ENCODE peak calls at places on chromosomes 2 and 18, in four cellular contexts. B is psoas muscle, N is BE2C, T is Peyer's patch. W is an unnamed sample.

GRCh38 chr2:73982140-73982617 is 2.5 kb upstream of the TET3 start:
- DNase-seq in T (no peak), N (no peak), B (peak), W (no peak)

GRCh38 chr2:230179907-230180306 is 39.9 kb downstream of the SP110 start:
- DNase-seq in B (no peak), T (no peak), N (no peak), W (no peak)

GRCh38 chr2:30368258-30368657 is 78.8 kb upstream of the LCLAT1 start:
- DNase-seq in B (no peak), T (no peak), N (no peak), W (no peak)

GRCh38 chr2:197497301-197497700 is 2.3 kb downstream of the HSPD1 start:
- DNase-seq in T (no peak), B (no peak), N (no peak), W (no peak)

GRCh38 chr2:149363953-149364352 is 33.6 kb downstream of the LYPD6 start:
- DNase-seq in N (no peak), B (no peak), T (no peak), W (no peak)

GRCh38 chr18:28725876-28726275 is 548.9 kb upstream of the CDH2 start:
- DNase-seq in B (no peak), T (no peak), N (peak), W (no peak)

GRCh38 chr2:150939087-150939486 is 322.6 kb downstream of the RBM43 start:
- DNase-seq in T (no peak), N (no peak), B (no peak), W (no peak)

GRCh38 chr2:11872247-11872947 is 126.0 kb downstream of the LPIN1 start:
- DNase-seq in B (no peak), N (no peak), T (no peak), W (no peak)

GRCh38 chr18:12278765-12279682 is 24.9 kb downstream of the CIDEA start:
- DNase-seq in T (peak), B (peak), N (no peak), W (peak)

GRCh38 chr2:143792602-143793001 is 663.4 kb downstream of the ARHGAP15 start:
- DNase-seq in N (no peak), T (no peak), B (no peak), W (no peak)

GRCh38 chr2:166632616-166633015 is 138.6 kb upstream of the SCN7A start:
- DNase-seq in T (no peak), B (no peak), N (peak), W (no peak)

GRCh38 chr2:117936871-117937428 is 76.9 kb downstream of the CCDC93 start:
- DNase-seq in B (no peak), N (no peak), T (no peak), W (no peak)

GRCh38 chr2:217637268-217637615 is 365.6 kb downstream of the TNS1 start:
- DNase-seq in B (no peak), T (no peak), N (peak), W (no peak)

GRCh38 chr18:3794537-3795348 is 344.8 kb downstream of the TGIF1 start:
- DNase-seq in T (no peak), B (no peak), N (no peak), W (no peak)

GRCh38 chr18:10047237-10047636 is 133.4 kb downstream of the VAPA start:
- DNase-seq in N (no peak), T (no peak), B (no peak), W (no peak)

GRCh38 chr2:225556461-225556860 is 157.0 kb downstream of the NYAP2 start:
- DNase-seq in B (no peak), N (peak), T (no peak), W (no peak)

GRCh38 chr2:187614756-187615155 is 60.5 kb upstream of the TFPI start:
- DNase-seq in N (no peak), B (no peak), T (no peak), W (no peak)

GRCh38 chr18:25353080-25353479 is 1.1 kb upstream of the ZNF521 start:
- DNase-seq in B (no peak), N (no peak), T (no peak), W (no peak)

GRCh38 chr18:25350561-25351201 is 1.3 kb downstream of the ZNF521 start:
- DNase-seq in N (no peak), T (peak), B (peak), W (peak)

GRCh38 chr18:25351280-25351772 is 640 bp downstream of the ZNF521 start:
- DNase-seq in T (peak), N (no peak), B (no peak), W (no peak)

GRCh38 chr18:25352629-25353005 is 651 bp upstream of the ZNF521 start:
- DNase-seq in T (no peak), N (no peak), B (no peak), W (no peak)

DNA sequence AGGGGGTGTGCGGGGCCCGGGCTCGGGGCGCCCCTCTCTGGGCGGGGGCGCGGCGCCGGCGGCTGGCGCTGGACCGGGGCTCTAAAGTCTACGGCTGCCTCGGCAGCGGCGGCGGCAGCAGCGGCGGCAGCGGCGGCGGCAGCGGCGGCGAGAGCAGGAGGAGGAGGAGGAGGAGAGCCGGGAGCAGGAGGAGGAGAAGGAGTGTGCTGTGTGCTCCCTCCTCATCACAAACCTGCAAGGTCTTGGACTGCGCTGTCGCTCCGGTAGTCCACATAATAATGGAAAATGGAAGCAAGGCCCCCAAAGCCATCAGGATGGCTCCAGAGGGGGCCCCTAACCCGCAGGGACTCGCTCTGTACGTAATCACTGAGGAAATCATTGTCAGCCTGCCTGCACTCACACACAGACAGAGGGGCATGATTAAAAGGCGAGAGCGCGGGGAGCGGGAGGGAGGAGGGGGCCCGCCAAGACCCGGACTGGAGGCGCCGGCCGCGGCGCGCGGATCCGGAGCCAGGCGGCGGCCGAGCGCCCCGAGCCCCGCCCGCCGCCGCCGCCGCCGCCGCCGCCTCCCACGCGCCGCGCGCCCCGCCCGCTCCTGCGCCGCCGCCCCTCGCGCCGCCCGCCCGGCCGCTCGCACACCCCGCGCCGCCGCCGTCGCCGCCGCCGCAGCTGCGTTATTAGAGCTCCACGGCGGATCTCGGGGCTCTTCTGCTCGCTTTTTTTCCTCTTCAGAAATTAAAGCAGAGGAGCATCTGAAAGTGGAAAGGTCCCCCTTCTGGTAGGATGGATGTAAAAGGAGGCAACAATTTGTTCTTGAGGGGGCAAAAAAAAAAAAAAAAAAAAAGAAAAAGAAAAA is at the start of gene ZNF521:
- DNase-seq in B (peak), N (peak), T (peak), W (peak)
- TF ChIP-seq CTCF in B (peak), N (no peak), T (peak), W (no peak)

GRCh38 chr2:190698895-190699294 is 50.0 kb downstream of the NAB1 start:
- DNase-seq in T (no peak), B (no peak), N (no peak), W (no peak)
- TF ChIP-seq CTCF in T (no peak), B (no peak), N (peak), W (no peak)

DNA sequence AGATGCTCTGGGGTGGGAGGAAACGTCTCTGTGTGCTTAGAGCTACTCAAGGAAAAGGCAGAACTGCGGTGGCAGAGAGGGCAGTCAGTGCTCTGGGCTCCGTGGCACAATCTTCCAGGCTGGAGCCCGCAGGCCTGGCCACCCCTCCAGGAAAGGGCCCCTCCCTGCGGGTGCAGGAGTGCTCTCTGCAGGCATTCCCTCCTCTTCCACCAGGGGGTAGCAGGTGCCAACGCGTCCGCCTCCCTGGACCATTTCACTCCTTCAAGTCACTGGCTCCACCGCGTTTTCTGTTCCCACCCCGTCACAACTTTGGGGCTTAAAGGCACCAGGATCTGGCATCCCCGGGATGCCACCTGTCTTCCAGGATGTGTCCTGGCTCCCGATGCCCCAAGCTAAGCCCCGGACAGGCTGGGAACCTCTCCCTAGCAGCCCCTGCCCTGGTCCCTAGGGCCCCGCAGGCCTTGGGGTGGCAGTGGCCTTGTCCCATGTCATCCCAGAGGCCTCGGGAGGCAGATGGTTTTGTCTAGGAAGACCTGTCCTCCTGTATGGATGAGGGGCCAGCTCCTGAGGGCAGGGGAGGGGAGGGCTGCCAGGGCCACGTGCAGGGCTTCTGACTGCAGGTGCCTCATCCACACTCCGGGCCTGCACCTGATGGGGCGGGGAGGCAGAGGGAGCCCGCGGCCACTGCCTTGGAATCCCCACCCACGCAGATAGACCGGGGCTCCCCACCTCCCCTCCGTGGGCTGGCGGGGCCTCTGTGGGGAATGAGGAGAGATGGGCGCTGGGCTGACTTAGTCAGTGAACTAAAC is 26.4 kb downstream of the KCNIP3 start:
- DNase-seq in N (no peak), T (no peak), B (no peak), W (no peak)
- TF ChIP-seq CTCF in N (peak), T (peak), B (peak), W (no peak)

GRCh38 chr2:232319117-232320037 is 59.2 kb upstream of the ALPP start:
- DNase-seq in N (no peak), B (peak), T (no peak), W (no peak)

GRCh38 chr2:232320038-232320790 is 58.3 kb upstream of the ALPP start:
- DNase-seq in T (no peak), N (no peak), B (peak), W (no peak)

GRCh38 chr2:232321817-232322559 is 56.6 kb upstream of the ALPP start:
- DNase-seq in T (no peak), B (peak), N (no peak), W (no peak)

GRCh38 chr2:232322560-232323327 is 55.8 kb upstream of the ALPP start:
- DNase-seq in B (peak), T (no peak), N (no peak), W (no peak)

DNA sequence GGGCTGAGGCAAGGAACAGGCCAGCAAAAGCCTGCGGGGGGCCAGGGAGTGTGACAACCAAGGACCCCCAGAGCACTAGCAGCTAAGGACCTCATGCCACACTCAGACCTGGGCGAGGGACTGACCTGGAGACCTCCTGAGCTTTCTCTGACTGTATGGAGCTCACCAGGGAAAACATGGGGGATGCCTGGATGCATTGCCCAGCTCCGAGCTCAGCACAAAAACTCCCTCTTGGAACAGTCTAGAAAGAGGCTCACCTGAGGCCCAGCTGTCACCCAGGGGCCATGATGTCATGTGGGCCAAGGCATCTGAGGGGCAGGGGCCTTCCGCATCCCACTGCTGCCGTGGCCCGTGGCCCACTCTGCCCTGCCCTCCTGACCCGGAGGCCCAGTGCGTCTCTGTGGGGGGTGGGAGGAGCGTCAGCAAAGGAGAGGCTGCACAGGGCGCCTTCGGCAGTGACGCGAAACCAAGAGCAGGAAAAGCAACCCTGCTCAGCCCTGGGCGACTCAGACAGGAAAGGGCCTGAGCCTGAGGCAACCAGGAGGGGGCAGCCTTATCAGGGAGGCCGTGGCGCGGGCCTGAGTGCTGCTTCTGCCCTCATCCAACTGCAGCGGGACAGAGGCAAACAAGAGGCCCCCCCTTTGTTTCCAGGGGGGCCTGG is 57.3 kb upstream of the ALPP start:
- DNase-seq in B (peak), T (peak), N (no peak), W (no peak)
- TF ChIP-seq CTCF in B (no peak), T (no peak), N (no peak), W (no peak)